ENCODE peak calls at places on chromosome 15, in four cellular contexts. F is HCT116, R is HepG2, Q is K562. C is an unnamed sample.

GRCh38 chr15:38768970-38769369 is 204.4 kb upstream of the RASGRP1 start:
- DNase-seq in F (no peak), R (no peak), Q (peak), C (no peak)

GRCh38 chr15:67413770-67414429 is 107.0 kb upstream of the C15orf61 start:
- DNase-seq in F (peak), R (peak), Q (peak), C (no peak)

GRCh38 chr15:55694652-55695150 is 48.3 kb downstream of the PRTG start:
- DNase-seq in F (no peak), R (no peak), Q (no peak), C (peak)

GRCh38 chr15:41894791-41895463 is 1.1 kb upstream of the SPTBN5 start:
- DNase-seq in F (peak), R (peak), Q (peak), C (peak)

GRCh38 chr15:42461261-42461660 is 29.7 kb downstream of the ZNF106 start:
- DNase-seq in F (no peak), R (no peak), Q (no peak), C (no peak)

GRCh38 chr15:85168642-85169173 is 187.1 kb downstream of the PDE8A start:
- DNase-seq in F (peak), R (peak), Q (peak), C (no peak)

GRCh38 chr15:25243800-25244097 is 195.1 kb downstream of the UBE3A start:
- DNase-seq in F (no peak), R (no peak), Q (no peak), C (no peak)

GRCh38 chr15:26983822-26984221 is 12.8 kb downstream of the GABRG3 start:
- DNase-seq in F (no peak), R (no peak), Q (peak), C (no peak)

GRCh38 chr15:23052522-23052921 is 13.2 kb upstream of the TUBGCP5 start:
- DNase-seq in F (no peak), R (no peak), Q (no peak), C (no peak)

GRCh38 chr15:58574612-58575011 is 142.8 kb downstream of the LIPC start:
- DNase-seq in F (no peak), R (peak), Q (no peak), C (no peak)

GRCh38 chr15:57732526-57733331 is 26.2 kb downstream of the POLR2M start:
- DNase-seq in F (peak), R (peak), Q (peak), C (no peak)

GRCh38 chr15:100034191-100034590 is 301.0 kb upstream of the LYSMD4 start:
- DNase-seq in F (no peak), R (no peak), Q (no peak), C (no peak)

GRCh38 chr15:36390491-36390890 is 188.9 kb upstream of the CDIN1 start:
- DNase-seq in F (no peak), R (no peak), Q (no peak), C (no peak)

GRCh38 chr15:72835289-72835890 is 51.8 kb upstream of the ADPGK start:
- DNase-seq in F (peak), R (peak), Q (no peak), C (no peak)

GRCh38 chr15:52247032-52247431 is 48.6 kb downstream of the MYO5C start:
- DNase-seq in F (no peak), R (no peak), Q (no peak), C (no peak)

GRCh38 chr15:72488558-72488957 is 14.4 kb downstream of the ARIH1 start:
- DNase-seq in F (no peak), R (no peak), Q (no peak), C (no peak)

GRCh38 chr15:83205725-83206324 is 1.8 kb downstream of the HDGFL3 start:
- DNase-seq in F (no peak), R (no peak), Q (no peak), C (no peak)

GRCh38 chr15:73368301-73369072 is at the start of gene HCN4:
- DNase-seq in F (no peak), R (no peak), Q (no peak), C (no peak)

GRCh38 chr15:76979331-76979925 is 15.5 kb upstream of the PSTPIP1 start:
- DNase-seq in F (no peak), R (no peak), Q (no peak), C (no peak)

GRCh38 chr15:50315814-50316630 is 39.0 kb downstream of the GABPB1 start:
- DNase-seq in F (peak), R (peak), Q (peak), C (no peak)

GRCh38 chr15:56919708-56920637 is 1.5 kb downstream of the TCF12 start:
- DNase-seq in F (no peak), R (peak), Q (peak), C (no peak)

GRCh38 chr15:73283341-73283962 is 85.3 kb downstream of the HCN4 start:
- DNase-seq in F (no peak), R (no peak), Q (no peak), C (no peak)

GRCh38 chr15:61880079-61880478 is 180.2 kb downstream of the VPS13C start:
- DNase-seq in F (no peak), R (no peak), Q (no peak), C (no peak)

DNA sequence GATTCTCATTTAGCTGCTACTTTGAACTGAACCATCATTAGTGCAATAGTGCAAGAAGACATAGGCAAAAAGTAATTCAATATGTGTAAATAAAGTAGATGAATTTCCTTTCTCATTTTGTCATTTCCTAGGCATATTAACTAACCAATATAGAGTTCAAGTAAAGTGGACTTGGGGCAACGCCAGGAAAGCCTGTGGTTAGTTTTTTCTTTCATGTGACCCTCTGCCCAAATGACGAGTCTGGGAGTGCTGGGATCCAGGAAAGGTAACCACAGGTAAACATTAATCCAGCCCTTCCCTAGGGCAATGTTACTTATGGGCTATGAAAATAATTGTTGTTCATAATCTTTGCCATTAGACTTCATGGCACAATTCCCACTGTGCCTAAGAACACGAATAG is 181.0 kb downstream of the VPS13C start:
- DNase-seq in F (no peak), R (peak), Q (no peak), C (no peak)
- TF ChIP-seq ATF3 in F (no peak), R (no peak), Q (no peak), C (no peak)

DNA sequence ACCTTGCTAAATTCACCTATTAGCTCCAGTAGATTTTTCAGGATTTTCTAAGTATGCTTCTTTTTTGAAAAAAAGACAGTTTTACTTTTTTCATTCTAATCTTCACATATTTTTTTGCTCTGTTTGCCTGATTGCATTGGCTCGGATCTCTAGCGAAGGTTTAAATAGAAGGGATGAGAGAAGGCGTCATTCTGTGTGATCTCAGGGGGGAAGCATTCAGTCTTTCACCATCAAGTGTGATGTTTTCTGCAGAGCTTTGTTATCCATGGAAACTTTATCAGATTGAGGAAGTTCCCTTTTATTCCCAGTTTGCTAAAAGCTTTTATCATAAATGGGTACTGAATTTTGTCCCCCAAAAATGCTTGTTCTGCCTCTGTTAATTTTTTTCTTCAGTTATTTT is 120.3 kb downstream of the LRRK1 start:
- DNase-seq in F (no peak), R (no peak), Q (no peak), C (no peak)
- TF ChIP-seq ZBTB33 in F (no peak), R (no peak), Q (no peak), C (no peak)

GRCh38 chr15:64856429-64857145 is 14.9 kb downstream of the PLEKHO2 start:
- DNase-seq in F (no peak), R (peak), Q (no peak), C (no peak)
- TF ChIP-seq ATF3 in F (no peak), R (no peak), Q (no peak), C (no peak)

GRCh38 chr15:91268510-91268909 is 168.5 kb downstream of the SV2B start:
- DNase-seq in F (peak), R (no peak), Q (peak), C (no peak)
- TF ChIP-seq ZBTB33 in F (no peak), R (no peak), Q (no peak), C (no peak)

DNA sequence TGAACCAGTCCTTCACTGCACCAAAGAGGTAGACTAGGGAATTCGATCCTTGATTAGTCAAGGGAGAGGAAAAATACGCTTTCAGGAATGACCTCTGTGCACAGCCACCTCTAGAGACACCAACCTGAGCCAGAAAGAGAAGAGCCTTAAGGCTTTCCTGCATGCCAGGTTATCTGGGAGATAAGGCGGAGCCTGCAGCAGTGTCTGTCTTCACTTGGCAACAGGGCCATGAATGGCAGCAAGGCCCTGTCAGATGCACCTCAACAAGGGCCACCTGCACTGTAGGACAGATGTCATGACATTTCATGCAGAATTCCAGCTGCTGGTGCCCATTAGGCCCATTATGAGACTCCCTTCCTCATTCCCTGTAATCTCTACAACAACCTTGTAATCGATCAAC is 88.1 kb downstream of the MEX3B start:
- DNase-seq in F (no peak), R (no peak), Q (no peak), C (no peak)
- TF ChIP-seq ATF3 in F (no peak), R (no peak), Q (no peak), C (no peak)

GRCh38 chr15:45454825-45455224 is 67.7 kb downstream of the SLC30A4 start:
- DNase-seq in F (peak), R (no peak), Q (peak), C (peak)
- TF ChIP-seq ZBTB33 in F (no peak), R (no peak), Q (no peak), C (no peak)

DNA sequence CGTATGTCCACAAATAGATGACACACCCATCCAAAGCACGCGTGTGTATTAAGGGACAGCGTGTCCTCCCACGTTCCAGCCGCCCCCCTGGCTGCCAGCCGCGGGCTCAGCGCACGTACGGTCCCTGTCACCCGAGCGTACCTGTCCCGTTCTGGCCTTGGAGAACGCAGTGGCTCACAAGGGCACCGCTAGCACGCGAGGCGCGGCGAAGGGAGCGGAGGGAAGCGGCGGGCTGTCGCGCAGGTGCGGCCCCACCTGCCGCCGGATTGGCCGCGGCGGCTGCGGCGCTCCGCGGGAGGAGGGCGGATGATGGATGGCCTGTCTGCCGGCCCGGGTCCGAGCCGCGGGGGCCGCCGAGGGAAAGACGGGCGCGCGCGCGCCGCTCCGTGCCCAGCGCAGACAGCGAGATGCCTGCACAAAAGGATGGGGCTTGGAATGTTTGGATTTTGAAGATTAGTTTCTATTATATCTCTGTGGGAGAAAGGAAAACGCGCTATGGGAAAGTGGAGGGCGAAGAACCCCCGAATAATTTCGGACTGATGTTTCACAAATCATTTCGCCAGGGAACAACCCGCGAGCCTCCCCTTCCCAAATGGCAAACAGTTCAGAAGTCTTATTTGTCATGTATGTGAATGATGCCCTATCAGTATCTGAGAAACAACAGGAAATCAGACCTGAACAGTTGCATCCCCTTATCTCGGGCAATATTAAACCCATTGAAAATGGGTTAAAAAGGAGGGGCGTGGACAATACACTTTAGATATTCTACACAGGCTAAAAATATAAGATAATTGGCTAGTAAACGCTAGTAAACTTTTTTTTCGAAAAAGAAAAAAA is 1003.6 kb upstream of the NR2F2 start:
- DNase-seq in F (no peak), R (no peak), Q (no peak), C (no peak)
- TF ChIP-seq ATF3 in F (no peak), R (no peak), Q (no peak), C (no peak)

C was measured in GM12878.